ENCODE peak calls at places on chromosomes 6 and 20, in four cellular contexts. V is psoas muscle, I is brain microvascular endothelial cell, Y is testis. U is an unnamed sample.

GRCh38 chr6:29510202-29510601 is 22.4 kb upstream of the MAS1L start:
- DNase-seq in V (no peak), I (no peak), Y (no peak), U (no peak)

GRCh38 chr6:33929575-33930288 is 125.9 kb upstream of the MLN start:
- DNase-seq in V (no peak), I (no peak), Y (no peak), U (peak)

GRCh38 chr6:141451508-141452353 is 681.0 kb upstream of the GJE1 start:
- DNase-seq in V (no peak), I (peak), Y (no peak), U (no peak)

GRCh38 chr6:84860493-84860892 is 96.1 kb upstream of the TBX18 start:
- DNase-seq in V (no peak), I (no peak), Y (no peak), U (no peak)

GRCh38 chr6:79735183-79735582 is 104.1 kb downstream of the SH3BGRL2 start:
- DNase-seq in V (no peak), I (no peak), Y (no peak), U (no peak)

GRCh38 chr6:8047466-8048292 is 16.5 kb downstream of the BLOC1S5 start:
- DNase-seq in V (no peak), I (no peak), Y (no peak), U (no peak)

GRCh38 chr6:96963809-96964208 is 39.3 kb downstream of the KLHL32 start:
- DNase-seq in V (no peak), I (no peak), Y (no peak), U (no peak)

GRCh38 chr6:110682460-110682853 is 132.8 kb downstream of the CDK19 start:
- DNase-seq in V (no peak), I (peak), Y (peak), U (peak)

GRCh38 chr6:121666809-121667208 is 231.4 kb downstream of the GJA1 start:
- DNase-seq in V (no peak), I (peak), Y (no peak), U (no peak)

GRCh38 chr6:5968817-5969726 is 37.7 kb downstream of the NRN1 start:
- DNase-seq in V (peak), I (peak), Y (peak), U (peak)

GRCh38 chr6:56372621-56373020 is 125.2 kb upstream of the COL21A1 start:
- DNase-seq in V (no peak), I (no peak), Y (no peak), U (no peak)

GRCh38 chr6:53873922-53874321 is 79.1 kb downstream of the LRRC1 start:
- DNase-seq in V (no peak), I (no peak), Y (no peak), U (no peak)

GRCh38 chr6:53956068-53956711 is 155.1 kb upstream of the MLIP start:
- DNase-seq in V (peak), I (peak), Y (peak), U (peak)

GRCh38 chr20:53828673-53829085 is 235.0 kb upstream of the ZNF217 start:
- DNase-seq in V (no peak), I (peak), Y (peak), U (no peak)

GRCh38 chr6:45423901-45424627 is 46.3 kb upstream of the SUPT3H start:
- DNase-seq in V (peak), I (no peak), Y (peak), U (peak)

GRCh38 chr20:59634435-59635005 is 30.2 kb downstream of the PHACTR3 start:
- DNase-seq in V (no peak), I (no peak), Y (no peak), U (peak)

GRCh38 chr6:34517966-34518365 is 38.2 kb downstream of the SPDEF start:
- DNase-seq in V (peak), I (no peak), Y (no peak), U (no peak)

DNA sequence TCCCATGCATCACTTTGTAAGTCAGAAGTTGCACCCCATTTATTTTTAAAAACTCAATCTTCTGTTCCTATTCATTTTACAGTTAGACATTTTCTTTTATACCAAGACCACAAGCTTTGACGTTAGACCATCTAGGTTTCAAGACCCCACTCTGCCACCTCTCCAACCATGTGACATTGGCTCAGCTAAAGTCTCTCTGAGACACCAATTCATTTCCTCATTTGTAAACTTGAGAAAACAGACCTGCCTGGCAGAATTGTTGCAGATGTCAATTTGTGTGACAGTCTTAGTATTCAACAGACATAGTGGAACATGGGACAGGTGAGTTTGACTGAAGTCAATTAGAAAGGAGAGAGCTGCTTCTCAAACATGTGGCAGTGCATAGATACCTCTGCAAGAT is 55.6 kb upstream of the CSE1L start:
- DNase-seq in V (no peak), I (no peak), Y (no peak), U (no peak)
- H3K4me3 ChIP-seq in V (no peak), I (no peak), Y (no peak), U (no peak)

DNA sequence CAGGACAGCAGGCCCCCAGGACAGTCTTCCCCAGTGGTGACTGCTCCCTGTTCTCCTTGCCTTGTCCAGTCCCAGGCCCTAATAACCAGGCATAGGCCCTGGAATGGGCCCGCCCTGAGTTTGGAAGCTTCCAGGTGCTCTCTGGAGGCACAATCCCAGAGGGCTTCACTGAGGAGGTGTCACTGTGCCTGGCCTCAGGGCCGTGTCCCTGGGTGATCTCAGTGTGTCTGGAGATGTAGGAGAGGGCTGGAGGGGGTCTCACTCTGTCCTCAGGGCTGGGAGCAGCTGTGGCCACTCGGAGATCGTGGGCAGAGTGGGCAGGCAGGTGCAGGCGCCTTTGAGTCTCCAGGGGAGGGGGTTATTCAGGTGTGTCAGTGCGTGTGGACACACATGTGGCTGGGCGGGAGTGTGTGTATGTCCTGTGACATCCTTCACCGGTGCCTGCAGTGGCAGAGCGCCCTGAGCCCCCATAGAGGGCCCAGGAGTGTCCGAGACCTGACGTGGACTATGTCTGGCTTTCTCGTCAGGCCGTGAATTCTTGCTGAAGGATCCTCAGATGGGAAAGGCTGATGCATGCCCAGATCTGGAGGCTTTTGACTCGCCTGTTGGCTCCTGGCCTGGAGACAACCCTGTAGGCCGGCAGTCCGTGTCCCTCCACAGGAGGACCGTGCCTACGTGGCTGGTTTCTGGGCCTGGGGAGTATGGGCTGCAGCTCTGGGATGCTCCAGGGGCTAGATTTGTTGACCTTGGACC is 5.5 kb upstream of the NPBWR2 start:
- DNase-seq in V (peak), I (no peak), Y (peak), U (no peak)
- H3K4me3 ChIP-seq in V (no peak), I (no peak), Y (no peak), U (no peak)

GRCh38 chr6:149855741-149856140 is 8.4 kb downstream of the LRP11 start:
- DNase-seq in V (no peak), I (no peak), Y (no peak), U (no peak)
- H3K4me3 ChIP-seq in V (no peak), I (peak), Y (no peak), U (no peak)

GRCh38 chr20:19888269-19888669 is 128.9 kb upstream of the NAA20 start:
- DNase-seq in V (peak), I (no peak), Y (no peak), U (no peak)
- H3K4me3 ChIP-seq in V (peak), I (no peak), Y (no peak), U (peak)

GRCh38 chr20:18103497-18103896 is 34.2 kb upstream of the KAT14 start:
- DNase-seq in V (no peak), I (no peak), Y (no peak), U (no peak)

DNA sequence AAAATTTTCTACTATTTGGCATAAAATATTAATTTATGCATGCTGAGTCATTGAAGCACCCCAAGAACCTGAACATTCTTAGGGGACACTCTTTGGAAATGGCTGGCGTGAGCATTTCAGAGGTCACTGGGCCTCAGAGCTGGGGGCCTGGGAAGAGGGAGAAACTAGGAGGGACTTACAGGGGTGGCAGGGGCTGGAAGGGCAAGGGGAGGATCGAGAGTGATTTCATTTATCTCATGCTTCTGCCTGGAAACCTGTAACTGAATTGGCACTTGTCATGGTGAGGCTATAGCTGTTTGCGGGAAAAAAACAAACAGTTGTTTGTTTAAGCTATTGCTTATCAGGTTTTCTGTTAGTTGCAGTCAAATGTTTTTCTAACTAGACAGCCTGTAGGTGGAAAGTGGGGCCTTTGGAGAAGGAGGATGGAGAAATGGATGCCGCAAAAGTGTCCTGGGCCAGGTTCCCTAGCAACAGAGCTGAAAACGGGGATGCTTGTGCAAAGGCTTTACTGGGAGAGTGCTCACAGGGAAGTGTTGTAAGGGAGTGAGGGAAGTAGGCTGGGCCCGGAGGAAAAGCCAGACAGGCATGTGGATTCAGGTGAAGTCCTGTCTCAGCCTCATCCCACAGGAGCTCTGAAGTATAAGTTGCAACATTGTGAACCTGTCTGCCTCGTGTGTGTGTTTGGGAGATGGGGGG is 36.4 kb upstream of the KAT14 start:
- DNase-seq in V (no peak), I (no peak), Y (no peak), U (no peak)
- H3K4me3 ChIP-seq in V (no peak), I (no peak), Y (no peak), U (no peak)

GRCh38 chr20:21520702-21521595 is 7.1 kb upstream of the NKX2-2 start:
- DNase-seq in V (no peak), I (no peak), Y (no peak), U (no peak)
- H3K4me3 ChIP-seq in V (no peak), I (no peak), Y (no peak), U (no peak)

GRCh38 chr6:106309766-106310373 is 15.7 kb downstream of the ATG5 start:
- DNase-seq in V (no peak), I (no peak), Y (no peak), U (no peak)
- H3K4me3 ChIP-seq in V (no peak), I (no peak), Y (no peak), U (no peak)

DNA sequence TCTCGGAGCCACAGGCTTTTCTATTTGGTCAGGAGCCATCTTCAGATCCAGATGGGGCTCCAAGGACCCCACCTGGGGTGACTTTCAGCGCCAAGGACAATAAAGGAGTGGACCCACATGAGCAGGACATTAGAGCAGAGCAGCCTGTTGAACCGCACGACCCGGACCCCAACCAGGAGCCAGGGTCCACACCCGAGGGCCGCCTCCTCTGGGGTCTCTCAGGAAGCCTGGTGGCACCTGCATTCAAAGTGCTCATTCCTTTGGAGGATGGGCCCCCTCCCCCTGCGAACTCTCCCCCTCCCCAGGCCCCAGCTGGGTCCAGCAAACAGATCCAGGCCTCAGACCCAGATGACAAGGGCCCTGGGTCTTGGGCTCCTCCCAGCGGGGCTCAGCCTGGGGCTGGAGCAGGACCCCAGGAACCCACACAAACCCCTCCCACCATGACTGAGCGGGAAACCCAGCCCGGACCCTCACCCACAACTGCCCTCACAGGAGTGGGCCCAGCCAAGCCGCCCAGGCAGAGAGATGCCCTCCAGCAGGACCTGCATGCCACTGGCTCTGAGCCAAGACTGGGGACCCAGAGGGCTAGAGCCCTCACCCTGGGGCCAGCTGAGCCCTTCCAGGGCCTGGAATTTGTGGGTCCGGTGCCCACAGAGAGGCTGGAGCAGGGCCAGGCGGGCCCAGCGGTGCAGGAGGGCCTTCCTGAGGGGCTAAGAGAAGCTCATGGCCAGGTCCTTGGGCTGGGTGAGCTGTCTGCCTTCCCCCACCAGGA is 23.9 kb downstream of the RAB44 start:
- DNase-seq in V (peak), I (no peak), Y (no peak), U (no peak)
- H3K4me3 ChIP-seq in V (no peak), I (no peak), Y (no peak), U (no peak)

GRCh38 chr6:32108094-32108627 is 977 bp downstream of the TNXB start:
- DNase-seq in V (peak), I (no peak), Y (peak), U (no peak)
- H3K4me3 ChIP-seq in V (peak), I (no peak), Y (no peak), U (peak)

U was measured in lung.